ENCODE peak calls at places on chromosomes 7 and 10, in nine cellular contexts. N is AG04450, A is ovary, S is GM10248, P is HCT116, U is WTC11, H is nephron progenitor cell, B is tibial nerve, K is fibroblast of the aortic adventitia. J is an unnamed sample.

GRCh38 chr7:4875391-4875790 is 8.1 kb downstream of the RADIL start:
- DNase-seq in N (no peak), A (no peak), S (no peak), P (no peak), U (no peak), H (no peak), B (no peak), K (no peak), J (no peak)

GRCh38 chr7:92685146-92686042 is 95.2 kb upstream of the FAM133B start:
- DNase-seq in N (no peak), A (no peak), S (no peak), P (no peak), U (no peak), H (no peak), B (no peak), K (no peak), J (peak)

GRCh38 chr10:107067843-107068242 is 96.7 kb downstream of the SORCS1 start:
- DNase-seq in N (no peak), A (no peak), S (no peak), P (no peak), U (no peak), H (no peak), B (no peak), K (no peak), J (no peak)

GRCh38 chr7:53383131-53383530 is 347.7 kb downstream of the POM121L12 start:
- DNase-seq in N (no peak), A (no peak), S (no peak), P (no peak), U (no peak), H (no peak), B (no peak), K (no peak), J (no peak)

GRCh38 chr7:112995091-112995824 is 91.4 kb downstream of the GPR85 start:
- DNase-seq in N (no peak), A (no peak), S (no peak), P (no peak), U (no peak), H (no peak), B (no peak), K (peak), J (no peak)

GRCh38 chr10:101165736-101166135 is 34.6 kb downstream of the TLX1 start:
- DNase-seq in N (no peak), A (no peak), S (no peak), P (no peak), U (no peak), H (no peak), B (no peak), K (no peak), J (no peak)

GRCh38 chr7:77738382-77738781 is 42.1 kb downstream of the RSBN1L start:
- DNase-seq in N (no peak), A (no peak), S (no peak), P (no peak), U (no peak), H (no peak), B (no peak), K (no peak), J (no peak)

GRCh38 chr10:97517778-97518561 is 19.2 kb downstream of the UBTD1 start:
- DNase-seq in N (no peak), A (peak), S (no peak), P (peak), U (no peak), H (no peak), B (no peak), K (no peak), J (no peak)

GRCh38 chr10:13087986-13088618 is 11.9 kb upstream of the OPTN start:
- DNase-seq in N (peak), A (no peak), S (no peak), P (peak), U (no peak), H (no peak), B (no peak), K (peak), J (no peak)

GRCh38 chr10:131495892-131496291 is 184.4 kb upstream of the TCERG1L start:
- DNase-seq in N (no peak), A (no peak), S (no peak), P (no peak), U (no peak), H (no peak), B (no peak), K (no peak), J (no peak)

GRCh38 chr7:24751484-24751883 is 5.8 kb downstream of the GSDME start:
- DNase-seq in N (no peak), A (no peak), S (no peak), P (no peak), U (no peak), H (no peak), B (no peak), K (peak), J (no peak)

GRCh38 chr7:130289478-130289877 is 3.5 kb upstream of the CPA4 start:
- DNase-seq in N (no peak), A (no peak), S (no peak), P (no peak), U (no peak), H (no peak), B (no peak), K (no peak), J (no peak)

GRCh38 chr7:130288168-130288567 is 4.8 kb upstream of the CPA4 start:
- DNase-seq in N (no peak), A (no peak), S (no peak), P (no peak), U (no peak), H (no peak), B (no peak), K (no peak), J (no peak)

GRCh38 chr7:130286881-130287280 is 6.1 kb upstream of the CPA4 start:
- DNase-seq in N (no peak), A (no peak), S (no peak), P (no peak), U (no peak), H (no peak), B (no peak), K (peak), J (no peak)

GRCh38 chr7:130290745-130291144 is 2.2 kb upstream of the CPA4 start:
- DNase-seq in N (peak), A (no peak), S (no peak), P (peak), U (no peak), H (no peak), B (no peak), K (peak), J (no peak)

GRCh38 chr7:130288829-130289228 is 4.1 kb upstream of the CPA4 start:
- DNase-seq in N (no peak), A (no peak), S (no peak), P (peak), U (no peak), H (no peak), B (no peak), K (no peak), J (no peak)
- TF ChIP-seq CTCF in N (no peak), A (no peak), S (no peak), P (no peak), U (no peak), H (no peak), B (no peak), K (no peak), J (no peak)

GRCh38 chr10:103711351-103711994 is 143.9 kb downstream of the SH3PXD2A start:
- DNase-seq in N (no peak), A (no peak), S (no peak), P (no peak), U (peak), H (no peak), B (no peak), K (no peak), J (no peak)
- TF ChIP-seq CTCF in N (peak), A (no peak), S (no peak), P (no peak), U (peak), H (peak), B (peak), K (peak), J (no peak)

DNA sequence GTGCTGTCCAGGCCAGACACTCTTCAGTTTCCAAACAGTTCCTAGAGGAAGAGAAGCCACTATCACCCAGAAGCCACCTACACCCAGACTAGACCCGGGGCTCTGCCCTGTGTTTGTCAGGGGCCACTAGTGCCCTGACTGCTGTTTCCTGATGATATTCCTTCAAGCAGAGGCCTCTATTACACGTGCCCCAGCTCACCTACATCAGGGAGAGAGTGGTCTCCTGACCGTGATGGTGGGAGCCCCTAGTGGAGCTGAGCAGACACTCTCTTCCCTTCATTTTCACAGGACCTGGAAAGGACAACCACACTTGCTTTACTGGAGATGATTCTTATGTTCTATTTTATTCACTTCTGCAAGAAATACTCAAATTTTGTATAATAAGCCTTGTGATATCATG is 9.2 kb downstream of the ZNF394 start:
- DNase-seq in N (no peak), A (no peak), S (no peak), P (no peak), U (no peak), H (no peak), B (no peak), K (no peak), J (no peak)
- TF ChIP-seq CTCF in N (no peak), A (no peak), S (no peak), P (no peak), U (no peak), H (no peak), B (no peak), K (no peak), J (no peak)

GRCh38 chr7:94648731-94649130 is 7.2 kb downstream of the SGCE start:
- DNase-seq in N (no peak), A (no peak), S (no peak), P (no peak), U (no peak), H (no peak), B (no peak), K (no peak), J (no peak)
- TF ChIP-seq CTCF in N (no peak), A (no peak), S (no peak), P (no peak), U (no peak), H (no peak), B (no peak), K (no peak), J (no peak)

DNA sequence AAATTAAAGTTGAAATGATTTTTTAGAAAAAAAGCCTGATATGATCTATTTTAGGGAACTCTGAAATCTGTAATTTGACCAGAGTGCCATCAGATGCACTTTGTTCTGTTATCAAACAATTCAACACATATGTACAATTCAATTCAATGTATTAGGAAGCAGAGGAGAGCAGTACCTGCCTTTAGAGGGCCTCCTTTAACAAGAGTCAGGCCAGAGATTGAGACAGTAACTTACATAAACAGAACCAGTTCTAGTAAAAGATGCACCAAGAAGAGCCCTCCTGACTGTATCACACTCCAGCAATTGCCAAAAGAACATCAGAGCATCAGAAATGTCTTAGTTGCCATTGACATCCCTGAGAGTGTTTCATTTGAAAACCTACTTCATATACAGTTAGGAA is 1222.7 kb upstream of the LRRN3 start:
- DNase-seq in N (no peak), A (no peak), S (no peak), P (no peak), U (no peak), H (no peak), B (no peak), K (no peak), J (no peak)
- TF ChIP-seq CTCF in N (no peak), A (no peak), S (no peak), P (no peak), U (no peak), H (no peak), B (no peak), K (no peak), J (no peak)

DNA sequence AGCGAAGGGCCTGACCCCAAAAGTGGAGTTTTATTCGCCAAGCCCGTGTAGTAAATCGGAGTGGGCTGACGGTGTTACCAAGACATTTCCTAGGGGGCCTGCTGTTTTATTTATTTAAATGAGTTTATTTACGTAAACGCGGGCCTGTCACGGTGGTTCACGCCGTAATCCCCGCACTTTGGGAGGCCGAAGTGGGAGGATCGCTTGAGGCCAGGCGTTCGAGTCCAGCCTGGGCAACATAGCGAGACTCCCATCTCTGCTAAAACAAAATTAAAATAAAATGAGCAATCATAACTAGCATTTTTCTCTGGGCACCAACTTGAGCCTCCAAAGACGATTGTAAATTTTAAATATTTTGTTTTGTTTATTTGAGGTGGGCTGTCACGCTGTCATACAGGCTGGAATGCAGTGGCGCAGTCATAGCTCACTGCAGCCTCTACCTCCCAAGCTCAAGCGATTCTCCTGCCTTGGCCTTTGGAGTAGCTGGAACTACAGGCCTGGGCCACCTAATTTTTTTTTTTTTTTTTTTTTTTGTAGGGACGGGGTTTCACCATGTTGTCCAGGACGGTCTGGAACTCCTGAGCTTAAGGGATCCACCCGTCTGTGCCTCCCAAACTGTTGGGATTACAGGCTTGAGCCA is 954 bp downstream of the ZNF655 start:
- DNase-seq in N (no peak), A (no peak), S (no peak), P (no peak), U (no peak), H (no peak), B (no peak), K (peak), J (no peak)
- TF ChIP-seq CTCF in N (no peak), A (no peak), S (no peak), P (no peak), U (no peak), H (no peak), B (no peak), K (no peak), J (no peak)